ENCODE peak calls at places on chromosomes 7 and 10, in six cellular contexts. W is gastrocnemius medialis, H is heart right ventricle, K is body of pancreas, T is GM23338, P is dorsolateral prefrontal cortex. C is an unnamed sample. For H3K27me3, the result is how much of the 10 kb centered on the place peaks cover.

GRCh38 chr10:75375828-75376227 is 25.7 kb downstream of the ZNF503 start:
- DNase-seq in W (no peak), H (no peak), K (no peak), T (no peak), P (no peak), C (no peak)

GRCh38 chr7:51007708-51008505 is 225.2 kb upstream of the GRB10 start:
- DNase-seq in W (no peak), H (no peak), K (no peak), T (no peak), P (no peak), C (no peak)

GRCh38 chr7:3649678-3650445 is 348.8 kb downstream of the SDK1 start:
- DNase-seq in W (no peak), H (no peak), K (no peak), T (no peak), P (no peak), C (no peak)

GRCh38 chr10:85284778-85285397 is 956.5 kb downstream of the CCSER2 start:
- DNase-seq in W (no peak), H (no peak), K (no peak), T (no peak), P (no peak), C (no peak)

GRCh38 chr7:50651227-50651989 is 86.2 kb upstream of the DDC start:
- DNase-seq in W (no peak), H (no peak), K (no peak), T (no peak), P (no peak), C (no peak)

GRCh38 chr7:88020953-88021650 is 87.1 kb downstream of the ADAM22 start:
- DNase-seq in W (no peak), H (no peak), K (no peak), T (no peak), P (no peak), C (no peak)

GRCh38 chr7:5594616-5595544 is 171.2 kb upstream of the TNRC18 start:
- DNase-seq in W (no peak), H (no peak), K (no peak), T (peak), P (no peak), C (peak)

GRCh38 chr7:27899601-27900000 is 159.6 kb downstream of the TAX1BP1 start:
- DNase-seq in W (no peak), H (no peak), K (no peak), T (no peak), P (no peak), C (no peak)

GRCh38 chr10:71605263-71605962 is 114.2 kb downstream of the C10orf105 start:
- DNase-seq in W (no peak), H (no peak), K (no peak), T (no peak), P (no peak), C (no peak)

GRCh38 chr7:96400518-96400917 is 78.6 kb upstream of the SLC25A13 start:
- DNase-seq in W (no peak), H (no peak), K (no peak), T (no peak), P (no peak), C (no peak)

GRCh38 chr7:28732037-28732869 is 225.9 kb downstream of the TRIL start:
- DNase-seq in W (no peak), H (peak), K (no peak), T (peak), P (no peak), C (no peak)

GRCh38 chr10:103660364-103661197 is 167.1 kb downstream of the NEURL1 start:
- DNase-seq in W (no peak), H (peak), K (no peak), T (no peak), P (no peak), C (no peak)
- TF ChIP-seq CTCF in W (no peak), H (peak), K (no peak), T (no peak), P (no peak), C (no peak)

GRCh38 chr7:99626661-99627060 is 9.9 kb downstream of the ZSCAN25 start:
- DNase-seq in W (no peak), H (no peak), K (no peak), T (no peak), P (no peak), C (no peak)

GRCh38 chr7:99629643-99630042 is 12.9 kb downstream of the ZSCAN25 start:
- DNase-seq in W (no peak), H (no peak), K (no peak), T (no peak), P (no peak), C (no peak)

GRCh38 chr7:99628471-99629465 is 12.0 kb downstream of the ZSCAN25 start:
- DNase-seq in W (no peak), H (no peak), K (no peak), T (peak), P (no peak), C (no peak)

GRCh38 chr7:99627513-99627912 is 10.8 kb downstream of the ZSCAN25 start:
- DNase-seq in W (no peak), H (no peak), K (no peak), T (no peak), P (no peak), C (no peak)

GRCh38 chr7:99631311-99632109 is 14.8 kb downstream of the ZSCAN25 start:
- DNase-seq in W (peak), H (no peak), K (peak), T (peak), P (no peak), C (no peak)
- H3K4me3 ChIP-seq in W (no peak), H (no peak), K (no peak), T (no peak), P (no peak), C (no peak)

DNA sequence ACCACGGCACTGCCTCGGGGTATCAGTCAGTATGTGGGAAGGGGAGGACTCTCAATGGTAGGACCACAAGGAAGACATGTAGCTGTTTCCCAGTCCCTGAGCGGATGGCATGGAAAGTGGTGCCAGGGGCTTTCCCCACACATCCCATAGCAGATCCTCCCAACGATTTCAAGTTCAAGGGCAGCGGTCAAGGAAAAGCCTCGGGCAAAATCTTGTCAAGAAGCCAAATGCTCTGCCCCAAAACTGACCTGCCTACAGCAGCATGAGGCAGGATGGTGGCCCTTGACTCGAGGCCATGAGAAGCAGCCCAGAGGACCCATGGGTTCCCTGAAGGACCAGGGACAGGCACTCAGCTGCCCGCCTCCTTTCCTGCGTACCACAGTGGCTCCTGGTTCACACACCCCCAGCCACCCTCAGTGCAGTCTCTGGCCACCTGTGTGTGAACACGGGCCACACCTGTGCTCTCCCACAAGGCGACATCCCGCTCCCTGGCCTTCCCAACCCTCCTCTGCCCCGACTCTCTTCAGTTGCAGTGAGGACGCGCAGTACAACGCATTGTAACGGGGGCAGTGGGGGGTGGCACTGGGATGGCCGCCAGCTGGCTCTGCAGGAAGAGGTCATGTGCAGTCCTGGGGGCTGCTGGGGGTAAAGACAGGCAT is 43.6 kb downstream of the CTBP2 start:
- DNase-seq in W (no peak), H (no peak), K (no peak), T (no peak), P (no peak), C (no peak)
- H3K27me3 ChIP-seq in W (under half), H (under half), K (under half), T (under half), P (under half), C (under half)

GRCh38 chr7:114825423-114825951 is 96.4 kb upstream of the MDFIC start:
- DNase-seq in W (no peak), H (no peak), K (no peak), T (peak), P (no peak), C (no peak)
- TF ChIP-seq CTCF in W (no peak), H (no peak), K (no peak), T (peak), P (no peak), C (no peak)

C was measured in BE2C.